ENCODE peak calls at places on chromosomes 5 and 9, in six cellular contexts. B is lung, U is PC-3, H is uterus, N is IMR-90, E is astrocyte of the spinal cord. P is an unnamed sample.

GRCh38 chr9:95720496-95720895 is 155.0 kb upstream of the ERCC6L2 start:
- DNase-seq in B (no peak), U (no peak), H (no peak), N (no peak), E (no peak), P (no peak)

GRCh38 chr5:78587775-78588291 is 60.7 kb downstream of the LHFPL2 start:
- DNase-seq in B (no peak), U (no peak), H (no peak), N (peak; percentile 79), E (peak; percentile 60), P (no peak)

GRCh38 chr5:14036514-14036913 is 92.0 kb upstream of the DNAH5 start:
- DNase-seq in B (no peak), U (peak; percentile 85), H (no peak), N (peak; percentile 69), E (no peak), P (peak; percentile 35)

GRCh38 chr5:139645495-139645871 is 2.7 kb upstream of the CXXC5 start:
- DNase-seq in B (no peak), U (no peak), H (no peak), N (no peak), E (no peak), P (no peak)

GRCh38 chr5:59749782-59750520 is 143.6 kb downstream of the PDE4D start:
- DNase-seq in B (no peak), U (no peak), H (no peak), N (no peak), E (no peak), P (no peak)

GRCh38 chr9:3893519-3893918 is 367.7 kb upstream of the RFX3 start:
- DNase-seq in B (no peak), U (peak; percentile 39), H (no peak), N (no peak), E (no peak), P (no peak)

GRCh38 chr9:114180701-114181582 is 25.6 kb downstream of the COL27A1 start:
- DNase-seq in B (no peak), U (no peak), H (peak; percentile 66), N (peak; percentile 62), E (peak; percentile 45), P (no peak)

GRCh38 chr9:99373912-99374311 is 151.8 kb downstream of the SEC61B start:
- DNase-seq in B (no peak), U (no peak), H (no peak), N (no peak), E (no peak), P (no peak)

GRCh38 chr5:161889971-161890370 is 42.1 kb downstream of the GABRA1 start:
- DNase-seq in B (no peak), U (peak; percentile 7), H (no peak), N (no peak), E (no peak), P (no peak)

GRCh38 chr9:133874061-133874638 is 118.0 kb downstream of the VAV2 start:
- DNase-seq in B (no peak), U (peak; percentile 92), H (no peak), N (peak; percentile 70), E (peak; percentile 77), P (peak; percentile 99)

GRCh38 chr9:89588271-89588879 is 16.4 kb upstream of the GADD45G start:
- DNase-seq in B (peak; percentile 15), U (no peak), H (no peak), N (no peak), E (no peak), P (no peak)

GRCh38 chr5:173730610-173731302 is 114.3 kb upstream of the BOD1 start:
- DNase-seq in B (no peak), U (no peak), H (no peak), N (no peak), E (no peak), P (no peak)

GRCh38 chr5:127648997-127649550 is at the start of gene CTXN3:
- DNase-seq in B (peak; percentile 51), U (no peak), H (no peak), N (no peak), E (no peak), P (peak; percentile 75)

GRCh38 chr5:96093890-96094381 is 132.3 kb upstream of the ELL2 start:
- DNase-seq in B (no peak), U (peak; percentile 95), H (no peak), N (no peak), E (peak; percentile 37), P (peak; percentile 98)

GRCh38 chr9:129007035-129007765 is 20.9 kb downstream of the SH3GLB2 start:
- DNase-seq in B (no peak), U (no peak), H (peak; percentile 46), N (no peak), E (no peak), P (no peak)

DNA sequence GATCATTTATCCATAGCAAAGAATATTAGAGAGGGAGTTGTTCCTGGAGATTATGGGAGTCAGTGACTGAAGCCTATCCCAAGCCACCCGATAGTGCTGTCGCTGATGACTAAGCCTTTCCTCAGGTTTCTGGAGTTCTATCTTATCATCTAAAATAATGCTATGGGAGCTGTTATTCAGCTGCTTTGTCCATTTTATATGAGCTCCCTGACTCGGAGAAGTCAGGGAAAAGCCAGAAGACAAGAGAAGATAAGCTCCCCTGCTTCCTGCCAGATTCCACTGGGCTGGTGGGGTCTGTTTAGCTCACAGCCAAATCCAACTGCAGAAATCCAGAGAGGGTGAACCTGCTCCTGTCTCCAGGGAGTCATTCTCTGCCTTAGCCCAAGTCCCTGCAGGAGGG is 148.2 kb downstream of the DROSHA start:
- DNase-seq in B (no peak), U (no peak), H (no peak), N (peak; percentile 61), E (no peak), P (no peak)
- H3K4me3 ChIP-seq in B (no peak overlapping the region), U (no peak overlapping the region), H (no peak overlapping the region), N (no peak overlapping the region), E (no peak overlapping the region), P (no peak overlapping the region)

DNA sequence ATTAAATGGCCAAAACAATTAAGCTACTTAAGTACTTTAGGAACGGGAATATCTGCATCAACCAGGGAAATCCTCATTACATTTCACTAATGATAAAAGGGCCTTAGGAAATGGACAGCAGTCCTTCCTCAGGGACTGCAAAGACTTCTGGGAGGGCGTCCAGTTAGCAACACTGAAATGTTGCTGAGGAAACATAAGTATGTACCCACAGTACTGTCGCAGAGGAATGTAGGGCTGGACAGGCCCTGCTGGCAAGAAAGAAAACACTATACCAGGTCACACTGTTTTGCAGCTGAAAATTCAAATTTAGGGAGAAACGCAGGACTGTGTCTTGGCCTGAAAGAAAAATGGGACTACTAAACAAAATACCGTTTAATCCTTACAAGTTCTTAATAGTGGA is 1.3 kb downstream of the C5orf15 start:
- DNase-seq in B (no peak), U (no peak), H (no peak), N (no peak), E (peak; percentile 18), P (no peak)
- H3K4me3 ChIP-seq in B (no peak overlapping the region), U (peak overlapping the region; percentile 90), H (no peak overlapping the region), N (no peak overlapping the region), E (peak overlapping the region; percentile 99), P (no peak overlapping the region)

GRCh38 chr9:130124471-130124870 is 47.7 kb upstream of the NCS1 start:
- DNase-seq in B (no peak), U (no peak), H (peak; percentile 52), N (peak; percentile 68), E (no peak), P (no peak)

GRCh38 chr9:130128782-130129424 is 43.3 kb upstream of the NCS1 start:
- DNase-seq in B (peak; percentile 48), U (peak; percentile 46), H (no peak), N (peak; percentile 99), E (peak; percentile 95), P (no peak)

GRCh38 chr9:130129425-130130061 is 42.7 kb upstream of the NCS1 start:
- DNase-seq in B (no peak), U (no peak), H (no peak), N (peak; percentile 90), E (peak; percentile 61), P (no peak)

GRCh38 chr9:130128251-130128650 is 44.0 kb upstream of the NCS1 start:
- DNase-seq in B (no peak), U (no peak), H (no peak), N (no peak), E (peak; percentile 29), P (no peak)

GRCh38 chr9:130126721-130127429 is 45.3 kb upstream of the NCS1 start:
- DNase-seq in B (no peak), U (no peak), H (no peak), N (no peak), E (no peak), P (peak; percentile 36)
- H3K4me3 ChIP-seq in B (no peak overlapping the region), U (no peak overlapping the region), H (no peak overlapping the region), N (no peak overlapping the region), E (no peak overlapping the region), P (no peak overlapping the region)

GRCh38 chr5:6581090-6581489 is 51.8 kb downstream of the NSUN2 start:
- DNase-seq in B (no peak), U (no peak), H (no peak), N (no peak), E (no peak), P (no peak)

GRCh38 chr5:6583049-6583880 is 49.6 kb downstream of the NSUN2 start:
- DNase-seq in B (peak; percentile 28), U (no peak), H (peak; percentile 43), N (no peak), E (no peak), P (no peak)

GRCh38 chr5:6584101-6584645 is 48.7 kb downstream of the NSUN2 start:
- DNase-seq in B (peak; percentile 17), U (no peak), H (no peak), N (no peak), E (no peak), P (no peak)

GRCh38 chr5:6581559-6582426 is 51.1 kb downstream of the NSUN2 start:
- DNase-seq in B (no peak), U (no peak), H (no peak), N (no peak), E (no peak), P (no peak)

DNA sequence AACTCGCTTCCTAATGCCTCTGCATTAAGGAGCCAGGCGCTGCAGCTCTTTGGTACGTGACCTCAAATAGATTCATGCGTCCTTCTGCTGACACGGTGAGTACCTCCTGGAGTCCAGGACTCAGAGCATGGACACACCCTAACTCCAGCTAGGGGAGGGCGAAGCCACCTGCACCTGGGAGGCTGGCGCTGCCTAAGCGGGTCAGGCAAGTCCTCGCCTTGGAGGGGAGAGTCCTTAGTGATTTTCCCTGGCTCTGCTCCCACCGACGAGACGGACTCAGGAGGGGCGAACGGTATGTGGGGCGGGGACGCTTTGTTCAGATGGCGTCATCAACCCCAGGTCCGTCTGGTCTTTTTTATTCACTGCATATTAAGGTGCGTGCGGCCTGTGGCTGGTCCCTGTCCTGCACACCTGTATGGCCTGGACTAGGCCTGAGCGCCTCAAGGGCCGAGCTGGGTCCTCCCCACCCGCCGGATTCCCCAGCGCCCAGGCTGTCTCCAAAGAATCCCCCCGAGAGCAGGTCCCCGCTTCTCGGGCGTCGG is 50.3 kb downstream of the NSUN2 start:
- DNase-seq in B (peak; percentile 29), U (no peak), H (no peak), N (no peak), E (no peak), P (no peak)
- H3K4me3 ChIP-seq in B (no peak overlapping the region), U (no peak overlapping the region), H (no peak overlapping the region), N (peak overlapping the region; percentile 30), E (peak overlapping the region; percentile 12), P (peak overlapping the region; percentile 2)

DNA sequence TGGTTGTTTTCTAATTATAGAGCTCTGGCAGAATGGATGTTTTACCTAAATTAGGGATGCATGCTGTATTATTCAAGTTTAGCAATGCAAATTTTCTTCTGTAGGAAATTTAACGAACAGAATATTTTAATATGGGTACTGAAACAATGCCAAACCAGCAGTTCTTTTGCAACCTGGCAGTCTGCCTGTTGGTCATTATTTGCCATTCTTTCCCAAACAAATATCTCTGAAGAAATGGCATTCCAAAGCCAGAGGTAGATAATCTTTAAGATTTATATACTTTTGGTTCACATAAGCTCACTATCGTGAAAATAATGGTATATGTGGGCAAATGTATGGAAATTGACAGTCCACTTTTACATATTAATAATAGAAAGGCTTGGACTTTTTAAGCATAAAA is 19.2 kb upstream of the DCP2 start:
- DNase-seq in B (no peak), U (peak; percentile 67), H (no peak), N (no peak), E (no peak), P (no peak)
- H3K4me3 ChIP-seq in B (no peak overlapping the region), U (peak overlapping the region; percentile 48), H (no peak overlapping the region), N (no peak overlapping the region), E (no peak overlapping the region), P (no peak overlapping the region)